ENCODE peak calls at places on chromosomes 4 and X, in nine cellular contexts. One of them, this sample, is unnamed.

GRCh38 chr4:183960021-183960420 is 54.9 kb downstream of the STOX2 start:
- DNase-seq in AG04450: peak
- DNase-seq in GM13977: no peak
- DNase-seq in nephron progenitor cell: peak
- DNase-seq in fibroblast of mammary gland: peak
- DNase-seq in AG09319: no peak
- DNase-seq in upper lobe of left lung: peak
- DNase-seq in BJ: no peak
- DNase-seq in glutamatergic neuron: peak
- DNase-seq in this sample: no peak

GRCh38 chrX:80432863-80433262 is 12.6 kb downstream of the TENT5D start:
- DNase-seq in AG04450: no peak
- DNase-seq in GM13977: no peak
- DNase-seq in nephron progenitor cell: no peak
- DNase-seq in fibroblast of mammary gland: peak
- DNase-seq in AG09319: no peak
- DNase-seq in upper lobe of left lung: no peak
- DNase-seq in BJ: no peak
- DNase-seq in glutamatergic neuron: no peak
- DNase-seq in this sample: no peak

GRCh38 chr4:166421556-166422156 is 548.6 kb downstream of the TLL1 start:
- DNase-seq in AG04450: no peak
- DNase-seq in GM13977: no peak
- DNase-seq in nephron progenitor cell: no peak
- DNase-seq in fibroblast of mammary gland: peak
- DNase-seq in AG09319: no peak
- DNase-seq in upper lobe of left lung: no peak
- DNase-seq in BJ: peak
- DNase-seq in glutamatergic neuron: no peak
- DNase-seq in this sample: no peak

GRCh38 chrX:111641969-111642368 is 39.0 kb upstream of the ALG13 start:
- DNase-seq in AG04450: no peak
- DNase-seq in GM13977: no peak
- DNase-seq in nephron progenitor cell: no peak
- DNase-seq in fibroblast of mammary gland: no peak
- DNase-seq in AG09319: no peak
- DNase-seq in upper lobe of left lung: no peak
- DNase-seq in BJ: no peak
- DNase-seq in glutamatergic neuron: no peak
- DNase-seq in this sample: no peak

GRCh38 chrX:125003746-125004446 is 315.8 kb upstream of the TEX13C start:
- DNase-seq in AG04450: no peak
- DNase-seq in GM13977: no peak
- DNase-seq in nephron progenitor cell: no peak
- DNase-seq in fibroblast of mammary gland: no peak
- DNase-seq in AG09319: no peak
- DNase-seq in upper lobe of left lung: no peak
- DNase-seq in BJ: no peak
- DNase-seq in glutamatergic neuron: no peak
- DNase-seq in this sample: no peak

GRCh38 chr4:103136671-103137445 is 37.2 kb upstream of the BDH2 start:
- DNase-seq in AG04450: no peak
- DNase-seq in GM13977: no peak
- DNase-seq in nephron progenitor cell: no peak
- DNase-seq in fibroblast of mammary gland: no peak
- DNase-seq in AG09319: no peak
- DNase-seq in upper lobe of left lung: no peak
- DNase-seq in BJ: no peak
- DNase-seq in glutamatergic neuron: no peak
- DNase-seq in this sample: no peak

GRCh38 chr4:105895609-105896460 is 564 bp downstream of the NPNT start:
- DNase-seq in AG04450: no peak
- DNase-seq in GM13977: peak
- DNase-seq in nephron progenitor cell: peak
- DNase-seq in fibroblast of mammary gland: no peak
- DNase-seq in AG09319: no peak
- DNase-seq in upper lobe of left lung: peak
- DNase-seq in BJ: no peak
- DNase-seq in glutamatergic neuron: peak
- DNase-seq in this sample: peak

GRCh38 chrX:23773601-23774175 is 9.3 kb upstream of the SAT1 start:
- DNase-seq in AG04450: no peak
- DNase-seq in GM13977: peak
- DNase-seq in nephron progenitor cell: no peak
- DNase-seq in fibroblast of mammary gland: no peak
- DNase-seq in AG09319: no peak
- DNase-seq in upper lobe of left lung: peak
- DNase-seq in BJ: no peak
- DNase-seq in glutamatergic neuron: no peak
- DNase-seq in this sample: peak

GRCh38 chrX:40170830-40171512 is 73.2 kb upstream of the BCOR start:
- DNase-seq in AG04450: no peak
- DNase-seq in GM13977: no peak
- DNase-seq in nephron progenitor cell: peak
- DNase-seq in fibroblast of mammary gland: no peak
- DNase-seq in AG09319: no peak
- DNase-seq in upper lobe of left lung: no peak
- DNase-seq in BJ: no peak
- DNase-seq in glutamatergic neuron: no peak
- DNase-seq in this sample: no peak

GRCh38 chr4:123659759-123660158 is 263.2 kb downstream of the SPRY1 start:
- DNase-seq in AG04450: no peak
- DNase-seq in GM13977: no peak
- DNase-seq in nephron progenitor cell: no peak
- DNase-seq in fibroblast of mammary gland: peak
- DNase-seq in AG09319: no peak
- DNase-seq in upper lobe of left lung: no peak
- DNase-seq in BJ: no peak
- DNase-seq in glutamatergic neuron: no peak
- DNase-seq in this sample: no peak

GRCh38 chr4:41157009-41157408 is 57.3 kb downstream of the APBB2 start:
- DNase-seq in AG04450: no peak
- DNase-seq in GM13977: no peak
- DNase-seq in nephron progenitor cell: no peak
- DNase-seq in fibroblast of mammary gland: no peak
- DNase-seq in AG09319: no peak
- DNase-seq in upper lobe of left lung: no peak
- DNase-seq in BJ: no peak
- DNase-seq in glutamatergic neuron: no peak
- DNase-seq in this sample: no peak

GRCh38 chr4:38101563-38101962 is 141.4 kb downstream of the PTTG2 start:
- DNase-seq in AG04450: peak
- DNase-seq in GM13977: no peak
- DNase-seq in nephron progenitor cell: no peak
- DNase-seq in fibroblast of mammary gland: no peak
- DNase-seq in AG09319: no peak
- DNase-seq in upper lobe of left lung: no peak
- DNase-seq in BJ: peak
- DNase-seq in glutamatergic neuron: no peak
- DNase-seq in this sample: no peak

GRCh38 chrX:121755541-121755940 is 708.1 kb downstream of the GLUD2 start:
- DNase-seq in AG04450: no peak
- DNase-seq in GM13977: no peak
- DNase-seq in nephron progenitor cell: no peak
- DNase-seq in fibroblast of mammary gland: peak
- DNase-seq in AG09319: no peak
- DNase-seq in upper lobe of left lung: no peak
- DNase-seq in BJ: no peak
- DNase-seq in glutamatergic neuron: no peak
- DNase-seq in this sample: no peak

GRCh38 chr4:105140684-105141490 is 5.8 kb upstream of the TET2 start:
- DNase-seq in AG04450: no peak
- DNase-seq in GM13977: no peak
- DNase-seq in nephron progenitor cell: peak
- DNase-seq in fibroblast of mammary gland: peak
- DNase-seq in AG09319: no peak
- DNase-seq in upper lobe of left lung: peak
- DNase-seq in BJ: no peak
- DNase-seq in glutamatergic neuron: no peak
- DNase-seq in this sample: peak

GRCh38 chr4:7371122-7371941 is 63.4 kb downstream of the PSAPL1 start:
- DNase-seq in AG04450: no peak
- DNase-seq in GM13977: no peak
- DNase-seq in nephron progenitor cell: no peak
- DNase-seq in fibroblast of mammary gland: peak
- DNase-seq in AG09319: no peak
- DNase-seq in upper lobe of left lung: no peak
- DNase-seq in BJ: no peak
- DNase-seq in glutamatergic neuron: no peak
- DNase-seq in this sample: no peak

GRCh38 chr4:167100120-167100519 is 134.2 kb downstream of the SPOCK3 start:
- DNase-seq in AG04450: no peak
- DNase-seq in GM13977: no peak
- DNase-seq in nephron progenitor cell: no peak
- DNase-seq in fibroblast of mammary gland: peak
- DNase-seq in AG09319: no peak
- DNase-seq in upper lobe of left lung: no peak
- DNase-seq in BJ: no peak
- DNase-seq in glutamatergic neuron: no peak
- DNase-seq in this sample: no peak

GRCh38 chr4:169047967-169048366 is 37.9 kb upstream of the CBR4 start:
- DNase-seq in AG04450: no peak
- DNase-seq in GM13977: no peak
- DNase-seq in nephron progenitor cell: no peak
- DNase-seq in fibroblast of mammary gland: no peak
- DNase-seq in AG09319: no peak
- DNase-seq in upper lobe of left lung: no peak
- DNase-seq in BJ: no peak
- DNase-seq in glutamatergic neuron: no peak
- DNase-seq in this sample: no peak

GRCh38 chr4:169042608-169043007 is 32.6 kb upstream of the CBR4 start:
- DNase-seq in AG04450: no peak
- DNase-seq in GM13977: no peak
- DNase-seq in nephron progenitor cell: no peak
- DNase-seq in fibroblast of mammary gland: no peak
- DNase-seq in AG09319: no peak
- DNase-seq in upper lobe of left lung: no peak
- DNase-seq in BJ: no peak
- DNase-seq in glutamatergic neuron: no peak
- DNase-seq in this sample: no peak

GRCh38 chr4:169044723-169045447 is 34.8 kb upstream of the CBR4 start:
- DNase-seq in AG04450: no peak
- DNase-seq in GM13977: no peak
- DNase-seq in nephron progenitor cell: no peak
- DNase-seq in fibroblast of mammary gland: no peak
- DNase-seq in AG09319: no peak
- DNase-seq in upper lobe of left lung: no peak
- DNase-seq in BJ: no peak
- DNase-seq in glutamatergic neuron: no peak
- DNase-seq in this sample: no peak

GRCh38 chr4:169048867-169049266 is 38.8 kb upstream of the CBR4 start:
- DNase-seq in AG04450: no peak
- DNase-seq in GM13977: no peak
- DNase-seq in nephron progenitor cell: no peak
- DNase-seq in fibroblast of mammary gland: no peak
- DNase-seq in AG09319: no peak
- DNase-seq in upper lobe of left lung: no peak
- DNase-seq in BJ: no peak
- DNase-seq in glutamatergic neuron: no peak
- DNase-seq in this sample: no peak

GRCh38 chr4:169045862-169046584 is 36.0 kb upstream of the CBR4 start:
- DNase-seq in AG04450: no peak
- DNase-seq in GM13977: no peak
- DNase-seq in nephron progenitor cell: no peak
- DNase-seq in fibroblast of mammary gland: no peak
- DNase-seq in AG09319: no peak
- DNase-seq in upper lobe of left lung: peak
- DNase-seq in BJ: no peak
- DNase-seq in glutamatergic neuron: no peak
- DNase-seq in this sample: no peak
- TF ChIP-seq CTCF in AG04450: no peak
- TF ChIP-seq CTCF in GM13977: no peak
- TF ChIP-seq CTCF in nephron progenitor cell: no peak
- TF ChIP-seq CTCF in fibroblast of mammary gland: no peak
- TF ChIP-seq CTCF in AG09319: no peak
- TF ChIP-seq CTCF in upper lobe of left lung: no peak
- TF ChIP-seq CTCF in BJ: peak
- TF ChIP-seq CTCF in glutamatergic neuron: no peak
- TF ChIP-seq CTCF in this sample: no peak

GRCh38 chr4:54840992-54841768 is 183.4 kb downstream of the KIT start:
- DNase-seq in AG04450: no peak
- DNase-seq in GM13977: no peak
- DNase-seq in nephron progenitor cell: no peak
- DNase-seq in fibroblast of mammary gland: peak
- DNase-seq in AG09319: no peak
- DNase-seq in upper lobe of left lung: no peak
- DNase-seq in BJ: no peak
- DNase-seq in glutamatergic neuron: no peak
- DNase-seq in this sample: no peak
- TF ChIP-seq CTCF in AG04450: no peak
- TF ChIP-seq CTCF in GM13977: no peak
- TF ChIP-seq CTCF in nephron progenitor cell: no peak
- TF ChIP-seq CTCF in fibroblast of mammary gland: peak
- TF ChIP-seq CTCF in AG09319: peak
- TF ChIP-seq CTCF in upper lobe of left lung: no peak
- TF ChIP-seq CTCF in BJ: peak
- TF ChIP-seq CTCF in glutamatergic neuron: no peak
- TF ChIP-seq CTCF in this sample: no peak

DNA sequence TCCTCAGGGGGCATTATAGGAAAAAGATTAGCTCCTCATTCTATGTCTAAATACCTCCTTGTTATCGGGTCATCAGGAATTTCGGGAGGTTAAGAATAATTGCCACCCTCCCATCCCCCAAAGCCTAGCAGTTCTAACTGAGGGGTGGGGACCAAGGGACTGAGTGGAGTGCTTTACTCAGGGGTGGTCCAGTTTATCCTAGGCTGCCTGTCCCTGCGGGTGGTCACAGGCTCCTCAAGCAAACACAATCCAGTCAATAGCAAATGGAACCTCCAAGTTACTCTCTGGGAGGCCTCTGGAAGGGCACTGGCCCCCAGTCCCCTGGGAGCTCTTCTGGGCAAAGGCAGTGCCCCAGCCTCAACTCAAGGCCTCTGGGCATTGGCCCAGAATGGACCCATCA is 6.7 kb downstream of the ELF4 start:
- DNase-seq in AG04450: no peak
- DNase-seq in GM13977: no peak
- DNase-seq in nephron progenitor cell: no peak
- DNase-seq in fibroblast of mammary gland: no peak
- DNase-seq in AG09319: no peak
- DNase-seq in upper lobe of left lung: no peak
- DNase-seq in BJ: no peak
- DNase-seq in glutamatergic neuron: no peak
- DNase-seq in this sample: no peak
- TF ChIP-seq CTCF in AG04450: no peak
- TF ChIP-seq CTCF in GM13977: no peak
- TF ChIP-seq CTCF in nephron progenitor cell: no peak
- TF ChIP-seq CTCF in fibroblast of mammary gland: no peak
- TF ChIP-seq CTCF in AG09319: no peak
- TF ChIP-seq CTCF in upper lobe of left lung: no peak
- TF ChIP-seq CTCF in BJ: no peak
- TF ChIP-seq CTCF in glutamatergic neuron: no peak
- TF ChIP-seq CTCF in this sample: no peak

DNA sequence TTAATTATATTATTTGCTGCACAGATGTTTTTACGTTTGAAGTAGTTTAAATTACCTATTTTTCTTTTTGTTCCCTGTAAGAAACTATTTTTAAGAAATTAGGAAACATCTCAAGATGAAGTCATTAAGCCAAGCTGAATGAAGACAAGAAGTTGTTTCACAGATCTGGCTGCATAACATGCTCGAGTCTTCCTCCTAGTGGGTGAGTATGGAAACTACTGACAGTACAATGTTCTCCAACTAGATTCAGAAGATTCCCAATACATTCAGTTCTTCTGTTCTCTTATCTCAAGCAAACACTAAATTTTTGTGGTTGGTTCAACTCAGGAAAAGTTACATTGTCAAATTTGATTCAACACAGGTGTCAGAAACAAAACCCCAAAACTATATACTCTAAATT is 256.8 kb upstream of the VCX start:
- DNase-seq in AG04450: no peak
- DNase-seq in GM13977: peak
- DNase-seq in nephron progenitor cell: peak
- DNase-seq in fibroblast of mammary gland: peak
- DNase-seq in AG09319: no peak
- DNase-seq in upper lobe of left lung: no peak
- DNase-seq in BJ: no peak
- DNase-seq in glutamatergic neuron: no peak
- DNase-seq in this sample: peak
- TF ChIP-seq CTCF in AG04450: peak
- TF ChIP-seq CTCF in GM13977: peak
- TF ChIP-seq CTCF in nephron progenitor cell: peak
- TF ChIP-seq CTCF in fibroblast of mammary gland: peak
- TF ChIP-seq CTCF in AG09319: peak
- TF ChIP-seq CTCF in upper lobe of left lung: no peak
- TF ChIP-seq CTCF in BJ: peak
- TF ChIP-seq CTCF in glutamatergic neuron: peak
- TF ChIP-seq CTCF in this sample: peak

This sample was measured in GM20000.